ENCODE peak calls at places on chromosomes 4 and X, in nine cellular contexts. One of them, this sample, is unnamed.

GRCh38 chr4:23135792-23136645 is 443.3 kb downstream of the GBA3 start:
- DNase-seq in pulmonary artery endothelial cell: no peak
- DNase-seq in substantia nigra: no peak
- DNase-seq in putamen: peak
- DNase-seq in LoVo: peak
- DNase-seq in stimulated activated CD4-positive, alpha-beta T cell treated with anti-CD3 and anti-CD28 coated beads, Interleukin-15, amount 100 ng/mL, for 1 hour: no peak
- DNase-seq in mucosa of descending colon: peak
- DNase-seq in retina: no peak
- DNase-seq in effector memory CD8-positive, alpha-beta T cell: no peak
- DNase-seq in this sample: peak

GRCh38 chr4:2125023-2125422 is 65.9 kb downstream of the NAT8L start:
- DNase-seq in stimulated activated CD4-positive, alpha-beta T cell treated with anti-CD3 and anti-CD28 coated beads, Interleukin-15, amount 100 ng/mL, for 1 hour: no peak
- DNase-seq in effector memory CD8-positive, alpha-beta T cell: no peak
- DNase-seq in LoVo: no peak
- DNase-seq in retina: no peak
- DNase-seq in substantia nigra: no peak
- DNase-seq in mucosa of descending colon: no peak
- DNase-seq in putamen: no peak
- DNase-seq in pulmonary artery endothelial cell: no peak
- DNase-seq in this sample: no peak

GRCh38 chr4:82903737-82904136 is 3.2 kb downstream of the THAP9 start:
- DNase-seq in pulmonary artery endothelial cell: no peak
- DNase-seq in LoVo: no peak
- DNase-seq in retina: no peak
- DNase-seq in mucosa of descending colon: no peak
- DNase-seq in putamen: no peak
- DNase-seq in stimulated activated CD4-positive, alpha-beta T cell treated with anti-CD3 and anti-CD28 coated beads, Interleukin-15, amount 100 ng/mL, for 1 hour: no peak
- DNase-seq in substantia nigra: no peak
- DNase-seq in effector memory CD8-positive, alpha-beta T cell: no peak
- DNase-seq in this sample: no peak

GRCh38 chr4:43968041-43968440 is 480.6 kb downstream of the KCTD8 start:
- DNase-seq in effector memory CD8-positive, alpha-beta T cell: no peak
- DNase-seq in substantia nigra: no peak
- DNase-seq in pulmonary artery endothelial cell: no peak
- DNase-seq in putamen: no peak
- DNase-seq in LoVo: no peak
- DNase-seq in retina: no peak
- DNase-seq in mucosa of descending colon: no peak
- DNase-seq in stimulated activated CD4-positive, alpha-beta T cell treated with anti-CD3 and anti-CD28 coated beads, Interleukin-15, amount 100 ng/mL, for 1 hour: no peak
- DNase-seq in this sample: no peak

GRCh38 chr4:140372607-140373327 is 679 bp upstream of the SCOC start:
- DNase-seq in stimulated activated CD4-positive, alpha-beta T cell treated with anti-CD3 and anti-CD28 coated beads, Interleukin-15, amount 100 ng/mL, for 1 hour: no peak
- DNase-seq in pulmonary artery endothelial cell: peak
- DNase-seq in putamen: peak
- DNase-seq in substantia nigra: no peak
- DNase-seq in retina: no peak
- DNase-seq in mucosa of descending colon: peak
- DNase-seq in LoVo: peak
- DNase-seq in effector memory CD8-positive, alpha-beta T cell: peak
- DNase-seq in this sample: peak

GRCh38 chrX:10089378-10089795 is 67.4 kb upstream of the CLCN4 start:
- DNase-seq in LoVo: peak
- DNase-seq in pulmonary artery endothelial cell: no peak
- DNase-seq in putamen: no peak
- DNase-seq in stimulated activated CD4-positive, alpha-beta T cell treated with anti-CD3 and anti-CD28 coated beads, Interleukin-15, amount 100 ng/mL, for 1 hour: no peak
- DNase-seq in effector memory CD8-positive, alpha-beta T cell: no peak
- DNase-seq in substantia nigra: no peak
- DNase-seq in mucosa of descending colon: no peak
- DNase-seq in retina: no peak
- DNase-seq in this sample: no peak

GRCh38 chr4:1241936-1242505 is 6.9 kb downstream of the CTBP1 start:
- DNase-seq in pulmonary artery endothelial cell: no peak
- DNase-seq in stimulated activated CD4-positive, alpha-beta T cell treated with anti-CD3 and anti-CD28 coated beads, Interleukin-15, amount 100 ng/mL, for 1 hour: no peak
- DNase-seq in substantia nigra: no peak
- DNase-seq in effector memory CD8-positive, alpha-beta T cell: no peak
- DNase-seq in mucosa of descending colon: no peak
- DNase-seq in retina: no peak
- DNase-seq in LoVo: no peak
- DNase-seq in putamen: no peak
- DNase-seq in this sample: no peak

GRCh38 chr4:80614319-80614718 is 278.8 kb downstream of the CFAP299 start:
- DNase-seq in LoVo: no peak
- DNase-seq in retina: peak
- DNase-seq in putamen: no peak
- DNase-seq in effector memory CD8-positive, alpha-beta T cell: no peak
- DNase-seq in substantia nigra: no peak
- DNase-seq in mucosa of descending colon: no peak
- DNase-seq in stimulated activated CD4-positive, alpha-beta T cell treated with anti-CD3 and anti-CD28 coated beads, Interleukin-15, amount 100 ng/mL, for 1 hour: no peak
- DNase-seq in pulmonary artery endothelial cell: no peak
- DNase-seq in this sample: no peak

GRCh38 chr4:150952167-150952845 is 62.8 kb downstream of the LRBA start:
- DNase-seq in retina: no peak
- DNase-seq in effector memory CD8-positive, alpha-beta T cell: no peak
- DNase-seq in mucosa of descending colon: no peak
- DNase-seq in stimulated activated CD4-positive, alpha-beta T cell treated with anti-CD3 and anti-CD28 coated beads, Interleukin-15, amount 100 ng/mL, for 1 hour: no peak
- DNase-seq in putamen: no peak
- DNase-seq in LoVo: no peak
- DNase-seq in pulmonary artery endothelial cell: no peak
- DNase-seq in substantia nigra: no peak
- DNase-seq in this sample: no peak

GRCh38 chrX:150587585-150588503 is 19.4 kb downstream of the MTM1 start:
- DNase-seq in putamen: no peak
- DNase-seq in LoVo: no peak
- DNase-seq in pulmonary artery endothelial cell: no peak
- DNase-seq in substantia nigra: no peak
- DNase-seq in effector memory CD8-positive, alpha-beta T cell: peak
- DNase-seq in mucosa of descending colon: peak
- DNase-seq in retina: no peak
- DNase-seq in stimulated activated CD4-positive, alpha-beta T cell treated with anti-CD3 and anti-CD28 coated beads, Interleukin-15, amount 100 ng/mL, for 1 hour: peak
- DNase-seq in this sample: no peak

GRCh38 chrX:108070891-108071290 is 20.5 kb downstream of the PSMD10 start:
- DNase-seq in mucosa of descending colon: no peak
- DNase-seq in pulmonary artery endothelial cell: no peak
- DNase-seq in effector memory CD8-positive, alpha-beta T cell: no peak
- DNase-seq in retina: no peak
- DNase-seq in substantia nigra: no peak
- DNase-seq in putamen: no peak
- DNase-seq in LoVo: no peak
- DNase-seq in stimulated activated CD4-positive, alpha-beta T cell treated with anti-CD3 and anti-CD28 coated beads, Interleukin-15, amount 100 ng/mL, for 1 hour: no peak
- DNase-seq in this sample: no peak

GRCh38 chr4:142095886-142096605 is 459.7 kb downstream of the IL15 start:
- DNase-seq in substantia nigra: no peak
- DNase-seq in stimulated activated CD4-positive, alpha-beta T cell treated with anti-CD3 and anti-CD28 coated beads, Interleukin-15, amount 100 ng/mL, for 1 hour: no peak
- DNase-seq in pulmonary artery endothelial cell: peak
- DNase-seq in LoVo: peak
- DNase-seq in mucosa of descending colon: no peak
- DNase-seq in retina: no peak
- DNase-seq in putamen: no peak
- DNase-seq in effector memory CD8-positive, alpha-beta T cell: no peak
- DNase-seq in this sample: no peak

GRCh38 chr4:1597021-1597931 is 86.8 kb downstream of the FAM53A start:
- DNase-seq in stimulated activated CD4-positive, alpha-beta T cell treated with anti-CD3 and anti-CD28 coated beads, Interleukin-15, amount 100 ng/mL, for 1 hour: no peak
- DNase-seq in LoVo: no peak
- DNase-seq in effector memory CD8-positive, alpha-beta T cell: no peak
- DNase-seq in pulmonary artery endothelial cell: no peak
- DNase-seq in retina: no peak
- DNase-seq in mucosa of descending colon: no peak
- DNase-seq in putamen: no peak
- DNase-seq in substantia nigra: no peak
- DNase-seq in this sample: no peak

GRCh38 chrX:1673337-1673736 is 58.5 kb downstream of the ASMT start:
- DNase-seq in stimulated activated CD4-positive, alpha-beta T cell treated with anti-CD3 and anti-CD28 coated beads, Interleukin-15, amount 100 ng/mL, for 1 hour: no peak
- DNase-seq in effector memory CD8-positive, alpha-beta T cell: peak
- DNase-seq in putamen: no peak
- DNase-seq in LoVo: peak
- DNase-seq in mucosa of descending colon: peak
- DNase-seq in substantia nigra: no peak
- DNase-seq in retina: peak
- DNase-seq in pulmonary artery endothelial cell: no peak
- DNase-seq in this sample: peak

This sample was measured in HepG2.